ENCODE peak calls at places on chromosomes 7 and 10, in nine cellular contexts. H is stimulated activated CD4-positive, alpha-beta T cell treated with anti-CD3 and anti-CD28 coated beads, Interleukin-4, amount 100 ng/mL, for 24 hours; R is Peyer's patch; X is DMS79 treated with DMSO at 0.1 percent for 48 hours; J is NCI-H2081 treated with DMSO at 0.1 percent for 48 hours; N is AG09309; M is NCI-H1105; Q is astrocyte; I is anterior cingulate cortex. A is an unnamed sample.

GRCh38 chr7:96045919-96046318 is 273.6 kb downstream of the DYNC1I1 start:
- DNase-seq in H (no peak), R (no peak), X (no peak), J (peak; percentile 91), N (no peak), M (peak; percentile 55), Q (no peak), I (no peak), A (no peak)

GRCh38 chr10:25493122-25493893 is 318.5 kb downstream of the GPR158 start:
- DNase-seq in H (no peak), R (no peak), X (no peak), J (no peak), N (no peak), M (no peak), Q (peak; percentile 95), I (no peak), A (no peak)

GRCh38 chr7:134701272-134701671 is 54.6 kb downstream of the BPGM start:
- DNase-seq in H (peak; percentile 19), R (no peak), X (no peak), J (no peak), N (no peak), M (no peak), Q (no peak), I (no peak), A (no peak)

GRCh38 chr7:112204776-112205347 is 1.3 kb downstream of the DOCK4 start:
- DNase-seq in H (no peak), R (no peak), X (peak; percentile 52), J (no peak), N (no peak), M (no peak), Q (no peak), I (no peak), A (no peak)

GRCh38 chr10:116918583-116918982 is 69.3 kb downstream of the ENO4 start:
- DNase-seq in H (no peak), R (no peak), X (no peak), J (no peak), N (no peak), M (no peak), Q (no peak), I (no peak), A (no peak)

GRCh38 chr7:149776305-149776704 is 2.9 kb upstream of the ZNF467 start:
- DNase-seq in H (no peak), R (peak; percentile 65), X (no peak), J (no peak), N (no peak), M (no peak), Q (no peak), I (no peak), A (no peak)

GRCh38 chr10:23927926-23928325 is 281.0 kb upstream of the KIAA1217 start:
- DNase-seq in H (no peak), R (no peak), X (no peak), J (no peak), N (no peak), M (no peak), Q (no peak), I (no peak), A (no peak)

GRCh38 chr7:74404388-74404700 is 49.4 kb upstream of the GTF2IRD1 start:
- DNase-seq in H (no peak), R (no peak), X (no peak), J (no peak), N (no peak), M (no peak), Q (no peak), I (no peak), A (no peak)

GRCh38 chr7:112692333-112692732 is 97.9 kb downstream of the TMEM168 start:
- DNase-seq in H (no peak), R (no peak), X (no peak), J (no peak), N (no peak), M (no peak), Q (no peak), I (no peak), A (no peak)

GRCh38 chr10:86364551-86365345 is 1.8 kb downstream of the GRID1 start:
- DNase-seq in H (no peak), R (peak; percentile 42), X (no peak), J (no peak), N (no peak), M (no peak), Q (no peak), I (no peak), A (no peak)

GRCh38 chr10:59626523-59626869 is 83.2 kb downstream of the SLC16A9 start:
- DNase-seq in H (no peak), R (no peak), X (no peak), J (no peak), N (no peak), M (no peak), Q (no peak), I (no peak), A (no peak)

GRCh38 chr7:16604054-16604453 is 41.5 kb downstream of the ANKMY2 start:
- DNase-seq in H (no peak), R (no peak), X (no peak), J (no peak), N (no peak), M (no peak), Q (no peak), I (no peak), A (no peak)

GRCh38 chr7:129783097-129783919 is 169.5 kb downstream of the UBE2H start:
- DNase-seq in H (no peak), R (no peak), X (no peak), J (no peak), N (no peak), M (no peak), Q (no peak), I (no peak), A (no peak)

GRCh38 chr10:119333146-119333792 is 125.9 kb downstream of the GRK5 start:
- DNase-seq in H (peak; percentile 67), R (no peak), X (no peak), J (no peak), N (no peak), M (no peak), Q (peak; percentile 40), I (no peak), A (no peak)

GRCh38 chr10:5584895-5585516 is 60.2 kb downstream of the CALML3 start:
- DNase-seq in H (no peak), R (no peak), X (peak; percentile 31), J (no peak), N (peak; percentile 70), M (no peak), Q (peak; percentile 97), I (no peak), A (no peak)

GRCh38 chr10:1600861-1601260 is 136.5 kb downstream of the ADARB2 start:
- DNase-seq in H (no peak), R (peak; percentile 22), X (peak; percentile 69), J (no peak), N (no peak), M (peak; percentile 27), Q (no peak), I (no peak), A (no peak)

GRCh38 chr7:21507627-21508343 is 35.1 kb upstream of the DNAH11 start:
- DNase-seq in H (peak; percentile 31), R (peak; percentile 80), X (no peak), J (no peak), N (peak; percentile 3), M (no peak), Q (peak; percentile 6), I (no peak), A (peak; percentile 7)

GRCh38 chr10:30562787-30563186 is 66.8 kb downstream of the LYZL2 start:
- DNase-seq in H (peak; percentile 7), R (peak; percentile 61), X (no peak), J (no peak), N (no peak), M (no peak), Q (no peak), I (no peak), A (no peak)

GRCh38 chr10:97888641-97889262 is 39.1 kb downstream of the GOLGA7B start:
- DNase-seq in H (peak; percentile 12), R (no peak), X (no peak), J (no peak), N (peak; percentile 16), M (peak; percentile 8), Q (peak; percentile 55), I (no peak), A (no peak)

GRCh38 chr7:66847879-66848810 is 72.9 kb upstream of the TMEM248 start:
- DNase-seq in H (no peak), R (no peak), X (no peak), J (no peak), N (peak; percentile 57), M (no peak), Q (peak; percentile 75), I (no peak), A (peak; percentile 49)

A was measured in AG04450.